ENCODE peak calls at places on chromosomes 12 and 14, in seven cellular contexts. One of them, this sample, is unnamed. For H4K20me1 and H3K4me1, the result is how much of the 10 kb centered on the place peaks cover.

GRCh38 chr14:67541448-67542387 is 8.6 kb downstream of the PLEKHH1 start:
- DNase-seq in GM23248: no peak
- DNase-seq in OCI-LY7: no peak
- DNase-seq in IMR-90: no peak
- DNase-seq in HCT116: no peak
- DNase-seq in Karpas-422: no peak
- DNase-seq in GM23338: peak
- DNase-seq in this sample: no peak

GRCh38 chr14:23284654-23285529 is 1.0 kb downstream of the HOMEZ start:
- DNase-seq in OCI-LY7: peak
- DNase-seq in IMR-90: peak
- DNase-seq in HCT116: no peak
- DNase-seq in GM23338: no peak
- DNase-seq in Karpas-422: peak
- DNase-seq in GM23248: peak
- DNase-seq in this sample: no peak

GRCh38 chr12:103884316-103884715 is 43.3 kb upstream of the NT5DC3 start:
- DNase-seq in GM23248: peak
- DNase-seq in HCT116: no peak
- DNase-seq in GM23338: peak
- DNase-seq in IMR-90: peak
- DNase-seq in Karpas-422: peak
- DNase-seq in OCI-LY7: peak
- DNase-seq in this sample: peak

GRCh38 chr12:22287776-22288621 is 46.5 kb downstream of the ST8SIA1 start:
- DNase-seq in GM23248: peak
- DNase-seq in HCT116: no peak
- DNase-seq in Karpas-422: no peak
- DNase-seq in IMR-90: peak
- DNase-seq in GM23338: peak
- DNase-seq in OCI-LY7: no peak
- DNase-seq in this sample: peak

GRCh38 chr12:57154076-57154475 is 6.7 kb upstream of the LRP1-AS start:
- DNase-seq in HCT116: no peak
- DNase-seq in GM23248: no peak
- DNase-seq in Karpas-422: no peak
- DNase-seq in GM23338: no peak
- DNase-seq in IMR-90: no peak
- DNase-seq in OCI-LY7: no peak
- DNase-seq in this sample: no peak

GRCh38 chr12:3722368-3722767 is 30.5 kb downstream of the CRACR2A start:
- DNase-seq in GM23248: no peak
- DNase-seq in GM23338: no peak
- DNase-seq in IMR-90: no peak
- DNase-seq in Karpas-422: no peak
- DNase-seq in HCT116: no peak
- DNase-seq in OCI-LY7: no peak
- DNase-seq in this sample: no peak

GRCh38 chr12:58458093-58458492 is 462.2 kb downstream of the LRIG3 start:
- DNase-seq in OCI-LY7: no peak
- DNase-seq in GM23248: peak
- DNase-seq in Karpas-422: no peak
- DNase-seq in GM23338: no peak
- DNase-seq in IMR-90: peak
- DNase-seq in HCT116: no peak
- DNase-seq in this sample: peak

GRCh38 chr14:70448633-70449032 is 3.3 kb upstream of the ADAM21 start:
- DNase-seq in GM23248: peak
- DNase-seq in OCI-LY7: no peak
- DNase-seq in IMR-90: peak
- DNase-seq in GM23338: no peak
- DNase-seq in HCT116: no peak
- DNase-seq in Karpas-422: no peak
- DNase-seq in this sample: no peak

GRCh38 chr12:91604897-91605296 is 422.3 kb upstream of the DCN start:
- DNase-seq in IMR-90: no peak
- DNase-seq in OCI-LY7: no peak
- DNase-seq in HCT116: no peak
- DNase-seq in GM23248: no peak
- DNase-seq in Karpas-422: no peak
- DNase-seq in GM23338: no peak
- DNase-seq in this sample: no peak

GRCh38 chr12:24920141-24920540 is 28.8 kb downstream of the BCAT1 start:
- DNase-seq in HCT116: no peak
- DNase-seq in OCI-LY7: no peak
- DNase-seq in GM23338: no peak
- DNase-seq in IMR-90: no peak
- DNase-seq in Karpas-422: no peak
- DNase-seq in GM23248: no peak
- DNase-seq in this sample: no peak

GRCh38 chr14:85576848-85577541 is 47.1 kb downstream of the FLRT2 start:
- DNase-seq in OCI-LY7: no peak
- DNase-seq in Karpas-422: no peak
- DNase-seq in GM23248: peak
- DNase-seq in HCT116: no peak
- DNase-seq in GM23338: no peak
- DNase-seq in IMR-90: peak
- DNase-seq in this sample: no peak

GRCh38 chr12:95942106-95942531 is 295 bp downstream of the CCDC38 start:
- DNase-seq in IMR-90: no peak
- DNase-seq in GM23338: peak
- DNase-seq in OCI-LY7: peak
- DNase-seq in GM23248: peak
- DNase-seq in HCT116: no peak
- DNase-seq in Karpas-422: peak
- DNase-seq in this sample: peak

GRCh38 chr14:93269341-93270068 is 62.4 kb downstream of the UBR7 start:
- DNase-seq in OCI-LY7: no peak
- DNase-seq in GM23338: peak
- DNase-seq in Karpas-422: no peak
- DNase-seq in HCT116: no peak
- DNase-seq in IMR-90: peak
- DNase-seq in GM23248: peak
- DNase-seq in this sample: peak

GRCh38 chr12:122190842-122191668 is 8.1 kb downstream of the LRRC43 start:
- DNase-seq in HCT116: peak
- DNase-seq in GM23248: peak
- DNase-seq in OCI-LY7: peak
- DNase-seq in Karpas-422: peak
- DNase-seq in IMR-90: peak
- DNase-seq in GM23338: peak
- DNase-seq in this sample: peak

GRCh38 chr14:101731187-101732080 is 30.1 kb upstream of the PPP2R5C start:
- DNase-seq in OCI-LY7: peak
- DNase-seq in IMR-90: peak
- DNase-seq in Karpas-422: peak
- DNase-seq in HCT116: peak
- DNase-seq in GM23248: peak
- DNase-seq in GM23338: peak
- DNase-seq in this sample: peak

GRCh38 chr12:119115296-119115905 is 63.3 kb upstream of the HSPB8 start:
- DNase-seq in Karpas-422: peak
- DNase-seq in IMR-90: peak
- DNase-seq in OCI-LY7: peak
- DNase-seq in GM23338: peak
- DNase-seq in GM23248: peak
- DNase-seq in HCT116: peak
- DNase-seq in this sample: peak

GRCh38 chr12:121773011-121773777 is 20.3 kb downstream of the RHOF start:
- DNase-seq in GM23338: peak
- DNase-seq in GM23248: peak
- DNase-seq in OCI-LY7: peak
- DNase-seq in IMR-90: peak
- DNase-seq in HCT116: peak
- DNase-seq in Karpas-422: peak
- DNase-seq in this sample: peak

GRCh38 chr12:8912910-8913309 is 1.4 kb upstream of the PHC1 start:
- DNase-seq in OCI-LY7: peak
- DNase-seq in GM23338: peak
- DNase-seq in GM23248: peak
- DNase-seq in HCT116: no peak
- DNase-seq in Karpas-422: peak
- DNase-seq in IMR-90: no peak
- DNase-seq in this sample: no peak

GRCh38 chr12:50110127-50110761 is 1.8 kb upstream of the COX14 start:
- DNase-seq in HCT116: no peak
- DNase-seq in IMR-90: no peak
- DNase-seq in OCI-LY7: peak
- DNase-seq in GM23248: no peak
- DNase-seq in GM23338: no peak
- DNase-seq in Karpas-422: peak
- DNase-seq in this sample: no peak

GRCh38 chr12:3885179-3886094 is 12.2 kb upstream of the PARP11 start:
- DNase-seq in Karpas-422: peak
- DNase-seq in GM23338: peak
- DNase-seq in GM23248: peak
- DNase-seq in IMR-90: peak
- DNase-seq in HCT116: peak
- DNase-seq in OCI-LY7: peak
- DNase-seq in this sample: peak

GRCh38 chr14:74548881-74549280 is 55.3 kb downstream of the ISCA2 start:
- DNase-seq in OCI-LY7: no peak
- DNase-seq in GM23248: peak
- DNase-seq in GM23338: no peak
- DNase-seq in HCT116: no peak
- DNase-seq in IMR-90: peak
- DNase-seq in Karpas-422: no peak
- DNase-seq in this sample: peak

GRCh38 chr12:95397566-95397965 is 76.4 kb upstream of the METAP2 start:
- DNase-seq in IMR-90: no peak
- DNase-seq in GM23248: no peak
- DNase-seq in GM23338: no peak
- DNase-seq in HCT116: no peak
- DNase-seq in Karpas-422: no peak
- DNase-seq in OCI-LY7: no peak
- DNase-seq in this sample: no peak

GRCh38 chr14:58331111-58331510 is 32.8 kb downstream of the ARID4A start:
- DNase-seq in Karpas-422: peak
- DNase-seq in IMR-90: peak
- DNase-seq in GM23338: peak
- DNase-seq in HCT116: peak
- DNase-seq in GM23248: peak
- DNase-seq in OCI-LY7: peak
- DNase-seq in this sample: peak

GRCh38 chr12:121334513-121335343 is 17.5 kb downstream of the ANAPC5 start:
- DNase-seq in GM23248: peak
- DNase-seq in Karpas-422: peak
- DNase-seq in HCT116: peak
- DNase-seq in GM23338: peak
- DNase-seq in IMR-90: peak
- DNase-seq in OCI-LY7: peak
- DNase-seq in this sample: peak

GRCh38 chr12:120844768-120845449 is 59.2 kb downstream of the SPPL3 start:
- DNase-seq in IMR-90: no peak
- DNase-seq in OCI-LY7: no peak
- DNase-seq in Karpas-422: no peak
- DNase-seq in GM23248: no peak
- DNase-seq in HCT116: no peak
- DNase-seq in GM23338: no peak
- DNase-seq in this sample: no peak

GRCh38 chr14:52332269-52332668 is 18.2 kb downstream of the PTGER2 start:
- DNase-seq in GM23338: no peak
- DNase-seq in IMR-90: peak
- DNase-seq in HCT116: no peak
- DNase-seq in Karpas-422: no peak
- DNase-seq in OCI-LY7: no peak
- DNase-seq in GM23248: no peak
- DNase-seq in this sample: peak

GRCh38 chr12:89700191-89700810 is 8.3 kb downstream of the ATP2B1 start:
- DNase-seq in Karpas-422: no peak
- DNase-seq in IMR-90: peak
- DNase-seq in GM23248: no peak
- DNase-seq in HCT116: no peak
- DNase-seq in OCI-LY7: no peak
- DNase-seq in GM23338: no peak
- DNase-seq in this sample: peak
- H4K20me1 ChIP-seq in Karpas-422: half or more
- H4K20me1 ChIP-seq in IMR-90: half or more
- H4K20me1 ChIP-seq in GM23248: under half
- H4K20me1 ChIP-seq in HCT116: under half
- H4K20me1 ChIP-seq in OCI-LY7: half or more
- H4K20me1 ChIP-seq in GM23338: under half
- H4K20me1 ChIP-seq in this sample: under half

GRCh38 chr12:13179159-13180074 is 17.1 kb upstream of the EMP1 start:
- DNase-seq in IMR-90: peak
- DNase-seq in OCI-LY7: no peak
- DNase-seq in HCT116: no peak
- DNase-seq in Karpas-422: peak
- DNase-seq in GM23248: peak
- DNase-seq in GM23338: peak
- DNase-seq in this sample: peak
- H3K4me1 ChIP-seq in IMR-90: under half
- H3K4me1 ChIP-seq in OCI-LY7: under half
- H3K4me1 ChIP-seq in HCT116: under half
- H3K4me1 ChIP-seq in Karpas-422: under half
- H3K4me1 ChIP-seq in GM23248: half or more
- H3K4me1 ChIP-seq in GM23338: under half
- H3K4me1 ChIP-seq in this sample: under half

GRCh38 chr14:55587847-55588246 is 7.8 kb downstream of the KTN1 start:
- DNase-seq in GM23248: no peak
- DNase-seq in GM23338: no peak
- DNase-seq in IMR-90: no peak
- DNase-seq in Karpas-422: no peak
- DNase-seq in OCI-LY7: no peak
- DNase-seq in HCT116: no peak
- DNase-seq in this sample: no peak
- H4K20me1 ChIP-seq in GM23248: under half
- H4K20me1 ChIP-seq in GM23338: under half
- H4K20me1 ChIP-seq in IMR-90: half or more
- H4K20me1 ChIP-seq in Karpas-422: under half
- H4K20me1 ChIP-seq in OCI-LY7: half or more
- H4K20me1 ChIP-seq in HCT116: under half
- H4K20me1 ChIP-seq in this sample: under half

DNA sequence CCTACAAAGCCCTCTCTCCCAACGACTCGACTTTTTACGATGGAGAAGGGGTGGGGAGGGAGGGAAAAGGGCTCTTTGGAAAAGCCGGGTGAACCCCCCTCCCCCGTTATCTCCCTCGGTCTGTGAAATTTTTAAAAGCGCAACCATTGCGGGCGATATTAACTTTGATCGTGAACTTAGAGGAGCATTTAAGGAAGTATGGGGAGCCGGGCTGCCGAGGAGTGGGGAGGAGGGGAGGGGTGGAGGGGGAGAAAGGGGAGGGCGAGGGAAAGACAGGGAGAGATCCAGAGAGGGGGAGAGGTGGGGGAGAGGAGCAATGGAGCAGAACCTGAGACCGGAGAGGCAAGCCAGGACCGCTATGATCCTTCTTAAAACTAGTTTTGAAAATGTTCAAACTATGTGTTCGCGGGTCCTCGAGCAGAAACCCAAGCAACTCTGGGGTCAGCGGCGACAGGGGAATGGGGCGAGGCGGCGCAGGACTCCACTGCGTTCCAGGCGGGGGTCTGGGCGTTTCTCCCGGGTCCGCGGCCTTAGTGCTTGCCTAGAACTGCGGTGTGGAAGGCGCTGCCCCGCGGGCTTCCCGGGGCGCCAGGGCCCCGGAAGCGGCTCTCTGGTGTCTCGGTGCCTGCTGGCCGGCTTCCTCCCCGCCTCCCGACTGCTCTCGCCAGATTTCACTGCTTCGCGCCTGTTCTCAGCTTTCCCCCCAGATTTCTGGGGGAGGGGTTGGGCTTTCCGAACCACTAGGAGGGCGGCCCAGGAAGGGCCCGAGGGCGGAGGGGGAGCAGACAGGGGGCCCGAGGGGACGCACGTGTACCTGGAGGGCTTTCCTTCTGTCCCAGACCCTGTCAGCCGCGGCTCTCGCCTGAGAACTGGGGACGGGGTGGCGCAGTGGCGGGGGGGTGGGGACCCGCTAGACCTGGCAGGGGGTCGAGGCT is at the start of gene HOTAIR:
- DNase-seq in GM23338: peak
- DNase-seq in IMR-90: no peak
- DNase-seq in OCI-LY7: peak
- DNase-seq in Karpas-422: peak
- DNase-seq in GM23248: peak
- DNase-seq in HCT116: no peak
- DNase-seq in this sample: no peak
- H3K4me1 ChIP-seq in GM23338: under half
- H3K4me1 ChIP-seq in IMR-90: under half
- H3K4me1 ChIP-seq in OCI-LY7: under half
- H3K4me1 ChIP-seq in Karpas-422: under half
- H3K4me1 ChIP-seq in GM23248: under half
- H3K4me1 ChIP-seq in HCT116: under half
- H3K4me1 ChIP-seq in this sample: under half